ENCODE peak calls at places on chromosomes 13 and 19, in five cellular contexts. One of them, this sample, is unnamed.

GRCh38 chr13:75635621-75636338 is at the start of gene LMO7:
- DNase-seq in hepatocyte: peak; percentile 67
- DNase-seq in tibial artery: peak; percentile 80
- DNase-seq in pancreas: peak; percentile 84
- DNase-seq in heart left ventricle: peak; percentile 62
- DNase-seq in this sample: peak; percentile 84

GRCh38 chr13:109783815-109784589 is 2.4 kb downstream of the IRS2 start:
- DNase-seq in hepatocyte: no peak
- DNase-seq in tibial artery: no peak
- DNase-seq in pancreas: peak; percentile 63
- DNase-seq in heart left ventricle: no peak
- DNase-seq in this sample: no peak

GRCh38 chr13:72304121-72304745 is 423.2 kb downstream of the MZT1 start:
- DNase-seq in hepatocyte: no peak
- DNase-seq in tibial artery: no peak
- DNase-seq in pancreas: no peak
- DNase-seq in heart left ventricle: no peak
- DNase-seq in this sample: no peak

GRCh38 chr13:80251403-80251802 is 89.5 kb downstream of the SPRY2 start:
- DNase-seq in hepatocyte: peak; percentile 22
- DNase-seq in tibial artery: no peak
- DNase-seq in pancreas: no peak
- DNase-seq in heart left ventricle: peak; percentile 7
- DNase-seq in this sample: no peak

GRCh38 chr13:110541526-110541920 is 20.0 kb downstream of the RAB20 start:
- DNase-seq in hepatocyte: no peak
- DNase-seq in tibial artery: no peak
- DNase-seq in pancreas: no peak
- DNase-seq in heart left ventricle: no peak
- DNase-seq in this sample: no peak

GRCh38 chr13:99265823-99266426 is 7.7 kb upstream of the GPR18 start:
- DNase-seq in hepatocyte: peak; percentile 46
- DNase-seq in tibial artery: no peak
- DNase-seq in pancreas: no peak
- DNase-seq in heart left ventricle: no peak
- DNase-seq in this sample: peak; percentile 47

GRCh38 chr19:33064778-33065550 is at the start of gene RHPN2:
- DNase-seq in hepatocyte: peak; percentile 93
- DNase-seq in tibial artery: no peak
- DNase-seq in pancreas: peak; percentile 86
- DNase-seq in heart left ventricle: peak; percentile 54
- DNase-seq in this sample: peak; percentile 87

GRCh38 chr13:108463365-108463764 is 166.0 kb upstream of the MYO16 start:
- DNase-seq in hepatocyte: peak; percentile 46
- DNase-seq in tibial artery: no peak
- DNase-seq in pancreas: no peak
- DNase-seq in heart left ventricle: no peak
- DNase-seq in this sample: no peak

GRCh38 chr19:35353635-35354034 is 4.6 kb upstream of the FFAR3 start:
- DNase-seq in hepatocyte: no peak
- DNase-seq in tibial artery: peak; percentile 4
- DNase-seq in pancreas: no peak
- DNase-seq in heart left ventricle: no peak
- DNase-seq in this sample: peak; percentile 20

GRCh38 chr19:3524075-3524842 is 14.7 kb upstream of the TEKTIP1 start:
- DNase-seq in hepatocyte: no peak
- DNase-seq in tibial artery: no peak
- DNase-seq in pancreas: no peak
- DNase-seq in heart left ventricle: no peak
- DNase-seq in this sample: no peak

GRCh38 chr19:34431681-34432402 is 3.7 kb downstream of the UBA2 start:
- DNase-seq in hepatocyte: no peak
- DNase-seq in tibial artery: no peak
- DNase-seq in pancreas: no peak
- DNase-seq in heart left ventricle: no peak
- DNase-seq in this sample: no peak

GRCh38 chr13:20673711-20674110 is 29.8 kb upstream of the IL17D start:
- DNase-seq in hepatocyte: no peak
- DNase-seq in tibial artery: no peak
- DNase-seq in pancreas: no peak
- DNase-seq in heart left ventricle: no peak
- DNase-seq in this sample: no peak

GRCh38 chr13:101700598-101700997 is 248.1 kb downstream of the ITGBL1 start:
- DNase-seq in hepatocyte: no peak
- DNase-seq in tibial artery: no peak
- DNase-seq in pancreas: no peak
- DNase-seq in heart left ventricle: no peak
- DNase-seq in this sample: no peak

GRCh38 chr13:65808061-65808460 is 1422.1 kb downstream of the PCDH9 start:
- DNase-seq in hepatocyte: no peak
- DNase-seq in tibial artery: no peak
- DNase-seq in pancreas: no peak
- DNase-seq in heart left ventricle: no peak
- DNase-seq in this sample: no peak

GRCh38 chr13:111202745-111203144 is 87.6 kb downstream of the ARHGEF7 start:
- DNase-seq in hepatocyte: peak; percentile 55
- DNase-seq in tibial artery: no peak
- DNase-seq in pancreas: no peak
- DNase-seq in heart left ventricle: peak; percentile 73
- DNase-seq in this sample: peak; percentile 17

GRCh38 chr13:49935171-49936084 is 712 bp downstream of the SPRYD7 start:
- DNase-seq in hepatocyte: peak; percentile 60
- DNase-seq in tibial artery: peak; percentile 71
- DNase-seq in pancreas: no peak
- DNase-seq in heart left ventricle: peak; percentile 33
- DNase-seq in this sample: peak; percentile 87

GRCh38 chr19:5035105-5035761 is 66.3 kb downstream of the KDM4B start:
- DNase-seq in hepatocyte: no peak
- DNase-seq in tibial artery: no peak
- DNase-seq in pancreas: no peak
- DNase-seq in heart left ventricle: no peak
- DNase-seq in this sample: no peak

GRCh38 chr13:105340061-105340606 is 1195.3 kb downstream of the EFNB2 start:
- DNase-seq in hepatocyte: no peak
- DNase-seq in tibial artery: no peak
- DNase-seq in pancreas: no peak
- DNase-seq in heart left ventricle: no peak
- DNase-seq in this sample: no peak

GRCh38 chr13:38752726-38753125 is 65.8 kb downstream of the FREM2 start:
- DNase-seq in hepatocyte: no peak
- DNase-seq in tibial artery: no peak
- DNase-seq in pancreas: no peak
- DNase-seq in heart left ventricle: no peak
- DNase-seq in this sample: no peak

GRCh38 chr13:31201341-31202024 is 1.7 kb downstream of the B3GLCT start:
- DNase-seq in hepatocyte: no peak
- DNase-seq in tibial artery: peak; percentile 77
- DNase-seq in pancreas: no peak
- DNase-seq in heart left ventricle: peak; percentile 68
- DNase-seq in this sample: no peak

GRCh38 chr13:66888698-66889097 is 341.4 kb downstream of the PCDH9 start:
- DNase-seq in hepatocyte: no peak
- DNase-seq in tibial artery: no peak
- DNase-seq in pancreas: no peak
- DNase-seq in heart left ventricle: no peak
- DNase-seq in this sample: no peak

GRCh38 chr13:26208292-26208691 is 13.8 kb downstream of the RNF6 start:
- DNase-seq in hepatocyte: no peak
- DNase-seq in tibial artery: no peak
- DNase-seq in pancreas: no peak
- DNase-seq in heart left ventricle: no peak
- DNase-seq in this sample: no peak

GRCh38 chr13:21079761-21080730 is 18.7 kb upstream of the LATS2 start:
- DNase-seq in hepatocyte: no peak
- DNase-seq in tibial artery: peak; percentile 75
- DNase-seq in pancreas: no peak
- DNase-seq in heart left ventricle: peak; percentile 33
- DNase-seq in this sample: no peak

GRCh38 chr19:33134571-33135041 is 2.7 kb downstream of the WDR88 start:
- DNase-seq in hepatocyte: no peak
- DNase-seq in tibial artery: no peak
- DNase-seq in pancreas: no peak
- DNase-seq in heart left ventricle: no peak
- DNase-seq in this sample: no peak

GRCh38 chr19:39408392-39409206 is 2.0 kb downstream of the ZFP36 start:
- DNase-seq in hepatocyte: peak; percentile 66
- DNase-seq in tibial artery: no peak
- DNase-seq in pancreas: peak; percentile 68
- DNase-seq in heart left ventricle: no peak
- DNase-seq in this sample: no peak

GRCh38 chr13:22505489-22505888 is 675.3 kb upstream of the SGCG start:
- DNase-seq in hepatocyte: no peak
- DNase-seq in tibial artery: no peak
- DNase-seq in pancreas: no peak
- DNase-seq in heart left ventricle: no peak
- DNase-seq in this sample: no peak

GRCh38 chr13:97866751-97867150 is 86.7 kb upstream of the IPO5 start:
- DNase-seq in hepatocyte: no peak
- DNase-seq in tibial artery: no peak
- DNase-seq in pancreas: no peak
- DNase-seq in heart left ventricle: no peak
- DNase-seq in this sample: no peak

GRCh38 chr19:16587031-16588023 is 15.1 kb upstream of the SLC35E1 start:
- DNase-seq in hepatocyte: no peak
- DNase-seq in tibial artery: no peak
- DNase-seq in pancreas: no peak
- DNase-seq in heart left ventricle: no peak
- DNase-seq in this sample: no peak

GRCh38 chr19:16588089-16588823 is 16.0 kb upstream of the SLC35E1 start:
- DNase-seq in hepatocyte: no peak
- DNase-seq in tibial artery: no peak
- DNase-seq in pancreas: no peak
- DNase-seq in heart left ventricle: no peak
- DNase-seq in this sample: no peak

GRCh38 chr19:16590876-16591802 is 18.9 kb upstream of the SLC35E1 start:
- DNase-seq in hepatocyte: no peak
- DNase-seq in tibial artery: no peak
- DNase-seq in pancreas: no peak
- DNase-seq in heart left ventricle: no peak
- DNase-seq in this sample: no peak

GRCh38 chr19:16589917-16590316 is 17.7 kb upstream of the SLC35E1 start:
- DNase-seq in hepatocyte: no peak
- DNase-seq in tibial artery: no peak
- DNase-seq in pancreas: no peak
- DNase-seq in heart left ventricle: no peak
- DNase-seq in this sample: no peak

GRCh38 chr19:16588824-16589577 is 16.8 kb upstream of the SLC35E1 start:
- DNase-seq in hepatocyte: no peak
- DNase-seq in tibial artery: no peak
- DNase-seq in pancreas: no peak
- DNase-seq in heart left ventricle: no peak
- DNase-seq in this sample: no peak
- H3K4me1 ChIP-seq in hepatocyte: peaks cover 30% of the 10 kb centered on the region
- H3K4me1 ChIP-seq in tibial artery: peaks cover 11% of the 10 kb centered on the region
- H3K4me1 ChIP-seq in pancreas: peaks cover 18% of the 10 kb centered on the region
- H3K4me1 ChIP-seq in heart left ventricle: peaks cover 94% of the 10 kb centered on the region
- H3K4me1 ChIP-seq in this sample: peaks cover 5% of the 10 kb centered on the region

GRCh38 chr13:100515410-100515800 is 73.2 kb downstream of the GGACT start:
- DNase-seq in hepatocyte: no peak
- DNase-seq in tibial artery: no peak
- DNase-seq in pancreas: no peak
- DNase-seq in heart left ventricle: no peak
- DNase-seq in this sample: no peak
- H3K4me1 ChIP-seq in hepatocyte: peaks cover 9% of the 10 kb centered on the region
- H3K4me1 ChIP-seq in tibial artery: no peaks in the 10 kb centered on the region
- H3K4me1 ChIP-seq in pancreas: peaks cover 6% of the 10 kb centered on the region
- H3K4me1 ChIP-seq in heart left ventricle: peaks cover 8% of the 10 kb centered on the region
- H3K4me1 ChIP-seq in this sample: peaks cover 12% of the 10 kb centered on the region

GRCh38 chr13:51784097-51784496 is 19.9 kb downstream of the DHRS12 start:
- DNase-seq in hepatocyte: no peak
- DNase-seq in tibial artery: no peak
- DNase-seq in pancreas: no peak
- DNase-seq in heart left ventricle: no peak
- DNase-seq in this sample: no peak

GRCh38 chr13:51785592-51786424 is 18.2 kb downstream of the DHRS12 start:
- DNase-seq in hepatocyte: peak; percentile 61
- DNase-seq in tibial artery: no peak
- DNase-seq in pancreas: peak; percentile 76
- DNase-seq in heart left ventricle: peak; percentile 54
- DNase-seq in this sample: no peak

GRCh38 chr13:51783432-51784094 is 20.4 kb downstream of the DHRS12 start:
- DNase-seq in hepatocyte: no peak
- DNase-seq in tibial artery: no peak
- DNase-seq in pancreas: no peak
- DNase-seq in heart left ventricle: no peak
- DNase-seq in this sample: no peak

GRCh38 chr13:51782026-51782710 is 21.8 kb downstream of the DHRS12 start:
- DNase-seq in hepatocyte: peak; percentile 31
- DNase-seq in tibial artery: no peak
- DNase-seq in pancreas: peak; percentile 85
- DNase-seq in heart left ventricle: no peak
- DNase-seq in this sample: no peak

GRCh38 chr13:51786425-51787010 is 17.4 kb downstream of the DHRS12 start:
- DNase-seq in hepatocyte: no peak
- DNase-seq in tibial artery: no peak
- DNase-seq in pancreas: no peak
- DNase-seq in heart left ventricle: no peak
- DNase-seq in this sample: no peak
- H3K4me1 ChIP-seq in hepatocyte: peaks cover 14% of the 10 kb centered on the region
- H3K4me1 ChIP-seq in tibial artery: no peaks in the 10 kb centered on the region
- H3K4me1 ChIP-seq in pancreas: peaks cover 52% of the 10 kb centered on the region
- H3K4me1 ChIP-seq in heart left ventricle: peaks cover 26% of the 10 kb centered on the region
- H3K4me1 ChIP-seq in this sample: peaks cover 10% of the 10 kb centered on the region

DNA sequence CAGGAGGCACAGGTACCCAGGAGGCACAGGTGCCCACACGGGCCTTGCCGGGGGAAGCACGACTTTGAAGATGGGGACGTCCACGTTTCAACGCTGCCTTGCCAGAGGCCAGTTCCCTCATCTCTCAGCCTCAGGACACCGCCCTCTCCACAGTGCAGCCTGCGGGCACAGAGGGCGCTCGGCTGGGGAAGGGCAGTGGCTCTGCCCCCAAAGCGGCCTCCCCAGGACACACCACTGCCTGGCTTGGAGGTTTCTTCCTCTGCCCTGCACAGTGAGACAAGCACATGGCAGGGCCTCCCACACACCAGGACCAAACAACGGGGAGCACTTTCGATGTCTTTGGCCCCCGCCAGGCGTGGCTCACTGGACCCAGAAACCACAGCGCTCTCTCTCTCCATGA is 73.0 kb downstream of the RASA3 start:
- DNase-seq in hepatocyte: no peak
- DNase-seq in tibial artery: no peak
- DNase-seq in pancreas: no peak
- DNase-seq in heart left ventricle: no peak
- DNase-seq in this sample: no peak
- H3K4me1 ChIP-seq in hepatocyte: peaks cover 10% of the 10 kb centered on the region
- H3K4me1 ChIP-seq in tibial artery: peaks cover 5% of the 10 kb centered on the region
- H3K4me1 ChIP-seq in pancreas: peaks cover 4% of the 10 kb centered on the region
- H3K4me1 ChIP-seq in heart left ventricle: peaks cover 40% of the 10 kb centered on the region
- H3K4me1 ChIP-seq in this sample: peaks cover 3% of the 10 kb centered on the region

GRCh38 chr19:10888421-10888866 is 17.1 kb downstream of the CARM1 start:
- DNase-seq in hepatocyte: no peak
- DNase-seq in tibial artery: no peak
- DNase-seq in pancreas: no peak
- DNase-seq in heart left ventricle: no peak
- DNase-seq in this sample: no peak
- H3K4me1 ChIP-seq in hepatocyte: peaks cover 32% of the 10 kb centered on the region
- H3K4me1 ChIP-seq in tibial artery: no peaks in the 10 kb centered on the region
- H3K4me1 ChIP-seq in pancreas: no peaks in the 10 kb centered on the region
- H3K4me1 ChIP-seq in heart left ventricle: peaks cover 48% of the 10 kb centered on the region
- H3K4me1 ChIP-seq in this sample: no peaks in the 10 kb centered on the region